ENCODE peak calls at places on chromosomes 7 and 10, in five cellular contexts. One of them, this sample, is unnamed.

GRCh38 chr10:1420663-1421362 is 316.5 kb downstream of the ADARB2 start:
- DNase-seq in foreskin fibroblast: no peak
- DNase-seq in fibroblast of lung: peak
- DNase-seq in DMS53: peak
- DNase-seq in T-helper 9 cell: peak
- DNase-seq in this sample: no peak

GRCh38 chr10:52284416-52285013 is 29.6 kb upstream of the DKK1 start:
- DNase-seq in foreskin fibroblast: no peak
- DNase-seq in fibroblast of lung: no peak
- DNase-seq in DMS53: no peak
- DNase-seq in T-helper 9 cell: no peak
- DNase-seq in this sample: no peak

GRCh38 chr10:7121154-7121797 is 289.6 kb downstream of the SFMBT2 start:
- DNase-seq in foreskin fibroblast: no peak
- DNase-seq in fibroblast of lung: peak
- DNase-seq in DMS53: peak
- DNase-seq in T-helper 9 cell: peak
- DNase-seq in this sample: no peak

GRCh38 chr10:60270426-60270825 is 119.2 kb downstream of the ANK3 start:
- DNase-seq in foreskin fibroblast: peak
- DNase-seq in fibroblast of lung: no peak
- DNase-seq in DMS53: peak
- DNase-seq in T-helper 9 cell: no peak
- DNase-seq in this sample: no peak

GRCh38 chr7:80922254-80923049 is 3.6 kb upstream of the SEMA3C start:
- DNase-seq in foreskin fibroblast: no peak
- DNase-seq in fibroblast of lung: no peak
- DNase-seq in DMS53: peak
- DNase-seq in T-helper 9 cell: no peak
- DNase-seq in this sample: no peak

GRCh38 chr7:150941983-150942590 is 36.0 kb downstream of the KCNH2 start:
- DNase-seq in foreskin fibroblast: no peak
- DNase-seq in fibroblast of lung: no peak
- DNase-seq in DMS53: peak
- DNase-seq in T-helper 9 cell: peak
- DNase-seq in this sample: no peak

GRCh38 chr10:62844280-62845011 is 28.3 kb upstream of the EGR2 start:
- DNase-seq in foreskin fibroblast: no peak
- DNase-seq in fibroblast of lung: no peak
- DNase-seq in DMS53: no peak
- DNase-seq in T-helper 9 cell: no peak
- DNase-seq in this sample: no peak

GRCh38 chr10:96292971-96293909 is 11.0 kb upstream of the DNTT start:
- DNase-seq in foreskin fibroblast: peak
- DNase-seq in fibroblast of lung: peak
- DNase-seq in DMS53: peak
- DNase-seq in T-helper 9 cell: no peak
- DNase-seq in this sample: peak

GRCh38 chr10:127398140-127398966 is 150.8 kb upstream of the NPS start:
- DNase-seq in foreskin fibroblast: peak
- DNase-seq in fibroblast of lung: no peak
- DNase-seq in DMS53: no peak
- DNase-seq in T-helper 9 cell: no peak
- DNase-seq in this sample: peak

GRCh38 chr10:119263966-119264621 is 56.7 kb downstream of the GRK5 start:
- DNase-seq in foreskin fibroblast: peak
- DNase-seq in fibroblast of lung: peak
- DNase-seq in DMS53: peak
- DNase-seq in T-helper 9 cell: no peak
- DNase-seq in this sample: no peak

GRCh38 chr10:109886788-109887155 is 36.5 kb downstream of the XPNPEP1 start:
- DNase-seq in foreskin fibroblast: no peak
- DNase-seq in fibroblast of lung: no peak
- DNase-seq in DMS53: no peak
- DNase-seq in T-helper 9 cell: no peak
- DNase-seq in this sample: no peak

This sample was measured in HS-5.